ENCODE peak calls at places on chromosomes 13 and 19, in four cellular contexts. N, P, C and A are unnamed samples.

GRCh38 chr13:26011996-26012688 is 39.7 kb downstream of the SHISA2 start:
- DNase-seq in N (no peak), C (no peak), P (no peak), A (no peak)

GRCh38 chr13:73168226-73168992 is 109.6 kb downstream of the KLF5 start:
- DNase-seq in N (peak; percentile 45), P (no peak), C (peak; percentile 20), A (no peak)

GRCh38 chr19:34519602-34520001 is 38.0 kb downstream of the WTIP start:
- DNase-seq in P (no peak), N (no peak), C (no peak), A (no peak)

GRCh38 chr13:40597735-40598365 is 68.6 kb downstream of the FOXO1 start:
- DNase-seq in P (no peak), N (no peak), C (no peak), A (no peak)

GRCh38 chr13:20901668-20902437 is 693 bp downstream of the XPO4 start:
- DNase-seq in P (no peak), C (peak; percentile 40), N (peak; percentile 13), A (peak; percentile 15)

GRCh38 chr19:30091456-30091855 is 149.4 kb downstream of the URI1 start:
- DNase-seq in N (no peak), P (no peak), C (no peak), A (no peak)

GRCh38 chr19:38203197-38203596 is 20.8 kb downstream of the DPF1 start:
- DNase-seq in N (no peak), C (no peak), P (no peak), A (no peak)

GRCh38 chr13:98476538-98476966 is 100.4 kb downstream of the STK24 start:
- DNase-seq in C (peak; percentile 82), N (peak; percentile 92), P (peak; percentile 90), A (peak; percentile 46)

GRCh38 chr19:55301459-55302331 is 17.9 kb downstream of the BRSK1 start:
- DNase-seq in C (peak; percentile 81), N (peak; percentile 62), P (peak; percentile 59), A (peak; percentile 99)

GRCh38 chr19:30449673-30450072 is 77.5 kb downstream of the ZNF536 start:
- DNase-seq in P (no peak), N (no peak), C (no peak), A (no peak)

GRCh38 chr19:41064974-41065569 is 23.2 kb upstream of the CYP2A13 start:
- DNase-seq in C (peak; percentile 32), N (peak; percentile 43), P (no peak), A (peak; percentile 67)

GRCh38 chr13:24263652-24264051 is 45.7 kb upstream of the C1QTNF9 start:
- DNase-seq in P (no peak), N (peak; percentile 88), C (no peak), A (no peak)

GRCh38 chr19:31255863-31256600 is 93.2 kb downstream of the TSHZ3 start:
- DNase-seq in P (no peak), C (no peak), N (no peak), A (no peak)

GRCh38 chr13:36432106-36432544 is at the start of gene CCNA1:
- DNase-seq in P (no peak), N (no peak), C (no peak), A (peak; percentile 27)

DNA sequence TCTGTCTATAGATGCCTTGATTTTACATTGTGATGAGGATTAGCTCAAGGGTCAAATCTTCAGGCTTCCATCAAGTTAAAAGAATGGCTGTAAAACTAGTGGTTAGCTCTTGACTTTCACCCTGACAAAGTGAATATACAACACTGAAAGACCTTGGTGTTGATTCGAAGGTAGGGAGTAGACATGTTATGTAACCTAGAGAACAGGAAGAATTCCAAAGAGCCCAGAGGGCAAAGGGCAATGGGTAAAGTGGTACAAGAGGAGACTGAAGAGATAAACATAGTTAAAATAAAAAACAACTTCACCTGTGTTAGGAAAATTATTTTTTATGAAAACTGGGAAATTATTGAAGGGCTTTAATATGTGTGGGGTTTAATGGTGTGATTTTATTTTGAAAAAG is 833.2 kb upstream of the KLHL1 start:
- DNase-seq in P (no peak), C (no peak), N (no peak), A (no peak)
- H3K27me3 ChIP-seq in P (no peaks in the 10 kb centered on the region), C (no peaks in the 10 kb centered on the region), N (no peaks in the 10 kb centered on the region), A (no peaks in the 10 kb centered on the region)

GRCh38 chr19:10692673-10693264 is 8.5 kb upstream of the QTRT1 start:
- DNase-seq in N (no peak), P (no peak), C (no peak), A (no peak)

GRCh38 chr19:10691178-10691881 is 9.9 kb upstream of the QTRT1 start:
- DNase-seq in P (no peak), C (no peak), N (no peak), A (no peak)

GRCh38 chr19:10695401-10696398 is 5.5 kb upstream of the QTRT1 start:
- DNase-seq in N (peak; percentile 91), P (peak; percentile 45), C (peak; percentile 98), A (peak; percentile 98)

GRCh38 chr19:10691883-10692282 is 9.4 kb upstream of the QTRT1 start:
- DNase-seq in N (no peak), P (no peak), C (no peak), A (no peak)

DNA sequence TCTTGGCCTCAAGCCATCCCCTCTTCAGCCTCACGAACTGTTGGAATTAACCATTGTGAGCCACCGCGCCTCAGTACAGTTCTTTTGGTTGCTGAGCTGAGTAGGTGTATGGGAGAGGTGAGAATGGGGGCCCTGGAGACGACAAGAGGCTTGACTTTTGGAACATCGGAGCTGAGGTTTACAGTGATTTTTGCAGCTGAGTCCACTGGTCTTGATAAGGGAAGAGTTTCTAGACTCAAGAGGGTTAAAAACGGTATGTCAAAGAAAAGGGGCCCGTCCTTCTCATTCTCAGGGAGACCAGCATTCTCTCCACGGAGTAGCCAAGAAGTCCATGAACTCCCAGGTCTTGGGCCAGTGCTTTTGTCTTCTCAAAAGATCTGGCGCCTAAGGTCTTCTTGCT is 6.5 kb upstream of the QTRT1 start:
- DNase-seq in P (no peak), C (no peak), N (no peak), A (no peak)
- TF ChIP-seq FOS in P (no peak), C (no peak), N (no peak), A (no peak)

DNA sequence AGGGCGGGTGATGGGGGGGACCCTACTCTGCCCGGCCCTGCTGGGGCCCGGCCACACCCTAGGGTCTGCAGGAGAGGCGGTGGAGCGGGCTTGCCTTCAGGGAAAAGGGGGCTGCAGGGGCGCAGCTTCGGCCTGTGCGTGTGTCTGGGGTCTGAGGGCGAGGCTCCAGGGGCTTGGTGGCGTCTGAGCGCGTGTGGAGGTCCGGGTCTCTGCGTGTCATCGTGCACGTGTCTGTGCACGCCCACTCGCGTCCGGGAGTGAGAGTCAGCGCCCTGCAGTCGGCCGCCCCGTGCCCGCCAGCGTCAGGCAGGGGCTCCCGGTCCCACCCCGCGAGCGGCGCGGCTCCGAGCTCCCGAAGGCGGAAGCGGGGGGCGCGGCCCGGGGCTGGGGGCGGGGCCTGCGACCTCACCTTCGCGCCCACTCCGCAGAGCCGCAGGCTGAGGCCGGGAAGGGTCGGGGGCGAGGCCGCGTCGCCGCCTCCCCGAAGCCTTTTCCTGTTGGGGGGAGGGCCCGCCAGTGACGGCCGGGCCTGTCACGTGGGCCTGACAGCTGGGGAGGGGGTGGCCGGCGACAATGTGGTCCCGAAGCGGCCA is at the start of gene ARHGAP45:
- DNase-seq in N (no peak), C (no peak), P (no peak), A (peak; percentile 59)
- H3K27me3 ChIP-seq in N (peaks cover 41% of the 10 kb centered on the region), C (no peaks in the 10 kb centered on the region), P (no peaks in the 10 kb centered on the region), A (no peaks in the 10 kb centered on the region)

GRCh38 chr19:39936622-39937021 is 2.2 kb upstream of the FCGBP start:
- DNase-seq in P (no peak), N (no peak), C (no peak), A (no peak)
- TF ChIP-seq FOS in P (no peak), N (no peak), C (no peak), A (no peak)

GRCh38 chr13:99988469-99989375 is 7.1 kb downstream of the ZIC2 start:
- DNase-seq in C (no peak), N (no peak), P (no peak), A (no peak)

GRCh38 chr13:99985886-99986527 is 4.4 kb downstream of the ZIC2 start:
- DNase-seq in C (no peak), N (no peak), P (no peak), A (no peak)

GRCh38 chr13:99986751-99987150 is 5.2 kb downstream of the ZIC2 start:
- DNase-seq in N (no peak), P (no peak), C (no peak), A (no peak)

GRCh38 chr13:99985243-99985874 is 3.8 kb downstream of the ZIC2 start:
- DNase-seq in N (no peak), C (no peak), P (no peak), A (peak; percentile 29)

DNA sequence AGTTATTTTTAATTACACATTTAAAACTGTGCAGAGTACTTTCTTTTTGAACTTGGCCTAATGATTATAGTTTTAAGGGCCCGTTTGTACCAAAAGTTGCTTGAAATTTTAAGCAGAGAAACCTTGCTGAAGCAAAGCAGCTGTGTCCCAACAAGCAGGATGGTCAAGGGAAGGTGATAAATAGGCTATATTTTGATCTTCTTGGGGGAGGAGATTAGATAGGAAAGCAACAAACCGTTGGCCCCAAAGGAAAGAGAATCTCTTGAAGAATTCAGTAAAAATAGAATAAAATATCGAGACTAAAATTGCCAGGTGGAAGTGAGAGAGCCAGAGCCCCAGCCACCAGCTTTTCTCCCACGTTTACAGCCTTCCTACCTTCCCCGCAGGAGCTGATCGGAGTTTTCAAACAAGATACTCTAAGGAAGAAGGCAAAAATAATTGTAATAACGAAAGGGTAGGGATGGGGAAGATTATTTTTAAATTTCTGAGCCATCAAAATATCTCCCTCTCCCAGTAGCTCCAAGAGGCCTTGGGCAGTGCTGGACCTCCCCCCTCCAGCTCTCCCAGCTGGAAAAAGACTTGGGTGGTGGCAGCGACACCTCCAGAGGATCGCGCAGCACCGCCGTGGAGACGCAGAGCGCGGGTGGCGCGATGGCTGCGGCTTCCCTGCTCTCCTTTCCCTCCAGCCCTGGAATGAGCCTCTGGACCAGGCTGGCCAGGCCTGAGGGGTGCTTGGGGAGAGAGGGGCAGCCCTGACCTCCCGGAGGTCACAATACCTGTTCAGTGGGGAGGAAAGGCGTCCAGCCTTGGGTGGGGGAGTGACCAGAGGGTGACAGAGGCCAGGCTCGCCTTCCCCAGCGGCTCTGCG is 5.8 kb downstream of the ZIC2 start:
- DNase-seq in C (no peak), N (no peak), P (no peak), A (no peak)
- H3K27me3 ChIP-seq in C (peaks cover 89% of the 10 kb centered on the region), N (peaks cover 97% of the 10 kb centered on the region), P (peaks cover 47% of the 10 kb centered on the region), A (no peaks in the 10 kb centered on the region)